ENCODE peak calls at places on chromosome 11, in ten cellular contexts. Z, D, N, J, T, K, W, E, G and S are unnamed samples.
A peak's percentile ranks its signal among the peaks of the same experiment; 100 is the strongest.

GRCh38 chr11:79174045-79175008 is 266.5 kb downstream of the TENM4 start:
- DNase-seq in J (no peak), E (peak; percentile 33), N (no peak), W (no peak), D (no peak), Z (no peak), K (no peak), G (no peak), T (no peak), S (no peak)

GRCh38 chr11:117931971-117932370 is 2.8 kb upstream of the TMPRSS13 start:
- DNase-seq in D (peak; percentile 33), Z (peak; percentile 46), T (no peak), G (no peak), K (no peak), J (no peak), W (peak; percentile 37), E (no peak), N (no peak), S (no peak)

GRCh38 chr11:44624761-44625221 is 59.3 kb downstream of the CD82 start:
- DNase-seq in J (no peak), G (no peak), K (no peak), W (no peak), E (no peak), Z (no peak), D (no peak), N (no peak), T (no peak), S (no peak)

GRCh38 chr11:79940165-79940564 is 499.3 kb upstream of the TENM4 start:
- DNase-seq in N (peak; percentile 10), K (no peak), Z (no peak), G (no peak), D (no peak), E (no peak), W (no peak), J (no peak), T (no peak), S (no peak)

GRCh38 chr11:109040303-109040702 is 375.4 kb downstream of the DDX10 start:
- DNase-seq in G (no peak), N (no peak), D (no peak), Z (no peak), W (no peak), J (no peak), E (no peak), T (no peak), K (no peak), S (no peak)

GRCh38 chr11:69367211-69367964 is 73.4 kb downstream of the MYEOV start:
- DNase-seq in E (no peak), T (no peak), J (no peak), W (no peak), D (no peak), K (no peak), G (no peak), Z (no peak), N (no peak), S (no peak)

GRCh38 chr11:89181111-89181510 is 3.4 kb downstream of the TYR start:
- DNase-seq in G (no peak), N (no peak), E (no peak), W (no peak), K (no peak), D (no peak), T (no peak), J (no peak), Z (no peak), S (no peak)

GRCh38 chr11:49208006-49208721 is at the start of gene FOLH1:
- DNase-seq in W (no peak), J (no peak), K (no peak), D (no peak), T (no peak), E (no peak), N (no peak), G (no peak), Z (peak; percentile 12), S (no peak)